ENCODE peak calls at places on chromosomes 16 and 17, in four cellular contexts. One of them, this sample, is unnamed.

GRCh38 chr16:85428168-85428898 is 184.8 kb upstream of the GSE1 start:
- DNase-seq in fibroblast of pulmonary artery: peak
- DNase-seq in AG04450: no peak
- DNase-seq in CD8-positive, alpha-beta T cell: peak
- DNase-seq in this sample: peak

GRCh38 chr17:50659220-50659619 is 24.5 kb downstream of the ABCC3 start:
- DNase-seq in fibroblast of pulmonary artery: no peak
- DNase-seq in AG04450: no peak
- DNase-seq in CD8-positive, alpha-beta T cell: no peak
- DNase-seq in this sample: no peak

GRCh38 chr17:58231644-58232043 is 6.7 kb upstream of the LPO start:
- DNase-seq in fibroblast of pulmonary artery: no peak
- DNase-seq in AG04450: no peak
- DNase-seq in CD8-positive, alpha-beta T cell: no peak
- DNase-seq in this sample: no peak

GRCh38 chr16:2386990-2387389 is 42.3 kb upstream of the CCNF start:
- DNase-seq in fibroblast of pulmonary artery: no peak
- DNase-seq in AG04450: no peak
- DNase-seq in CD8-positive, alpha-beta T cell: no peak
- DNase-seq in this sample: no peak

GRCh38 chr17:73546770-73547345 is 97.4 kb downstream of the SDK2 start:
- DNase-seq in fibroblast of pulmonary artery: no peak
- DNase-seq in AG04450: no peak
- DNase-seq in CD8-positive, alpha-beta T cell: peak
- DNase-seq in this sample: no peak

GRCh38 chr17:63116967-63117366 is 150.9 kb downstream of the TANC2 start:
- DNase-seq in fibroblast of pulmonary artery: peak
- DNase-seq in AG04450: no peak
- DNase-seq in CD8-positive, alpha-beta T cell: no peak
- DNase-seq in this sample: peak

GRCh38 chr16:73060216-73060615 is 12.3 kb upstream of the ZFHX3 start:
- DNase-seq in fibroblast of pulmonary artery: no peak
- DNase-seq in AG04450: no peak
- DNase-seq in CD8-positive, alpha-beta T cell: no peak
- DNase-seq in this sample: no peak

GRCh38 chr16:4415538-4416199 is 727 bp downstream of the CORO7 start:
- DNase-seq in fibroblast of pulmonary artery: no peak
- DNase-seq in AG04450: no peak
- DNase-seq in CD8-positive, alpha-beta T cell: peak
- DNase-seq in this sample: peak

GRCh38 chr16:72203401-72203800 is 31.4 kb upstream of the PMFBP1 start:
- DNase-seq in fibroblast of pulmonary artery: peak
- DNase-seq in AG04450: no peak
- DNase-seq in CD8-positive, alpha-beta T cell: no peak
- DNase-seq in this sample: no peak

GRCh38 chr16:57622361-57623250 is 5.8 kb upstream of the ADGRG1 start:
- DNase-seq in fibroblast of pulmonary artery: no peak
- DNase-seq in AG04450: no peak
- DNase-seq in CD8-positive, alpha-beta T cell: no peak
- DNase-seq in this sample: no peak

GRCh38 chr17:73226556-73227172 is 33.8 kb downstream of the COG1 start:
- DNase-seq in fibroblast of pulmonary artery: peak
- DNase-seq in AG04450: no peak
- DNase-seq in CD8-positive, alpha-beta T cell: no peak
- DNase-seq in this sample: no peak

GRCh38 chr16:19011169-19011731 is 27.5 kb downstream of the TMC7 start:
- DNase-seq in fibroblast of pulmonary artery: no peak
- DNase-seq in AG04450: no peak
- DNase-seq in CD8-positive, alpha-beta T cell: no peak
- DNase-seq in this sample: no peak

GRCh38 chr16:75105306-75106061 is 11.1 kb downstream of the LDHD start:
- DNase-seq in fibroblast of pulmonary artery: peak
- DNase-seq in AG04450: peak
- DNase-seq in CD8-positive, alpha-beta T cell: no peak
- DNase-seq in this sample: peak

GRCh38 chr17:18229254-18229653 is 3.8 kb downstream of the LLGL1 start:
- DNase-seq in fibroblast of pulmonary artery: no peak
- DNase-seq in AG04450: no peak
- DNase-seq in CD8-positive, alpha-beta T cell: no peak
- DNase-seq in this sample: no peak

DNA sequence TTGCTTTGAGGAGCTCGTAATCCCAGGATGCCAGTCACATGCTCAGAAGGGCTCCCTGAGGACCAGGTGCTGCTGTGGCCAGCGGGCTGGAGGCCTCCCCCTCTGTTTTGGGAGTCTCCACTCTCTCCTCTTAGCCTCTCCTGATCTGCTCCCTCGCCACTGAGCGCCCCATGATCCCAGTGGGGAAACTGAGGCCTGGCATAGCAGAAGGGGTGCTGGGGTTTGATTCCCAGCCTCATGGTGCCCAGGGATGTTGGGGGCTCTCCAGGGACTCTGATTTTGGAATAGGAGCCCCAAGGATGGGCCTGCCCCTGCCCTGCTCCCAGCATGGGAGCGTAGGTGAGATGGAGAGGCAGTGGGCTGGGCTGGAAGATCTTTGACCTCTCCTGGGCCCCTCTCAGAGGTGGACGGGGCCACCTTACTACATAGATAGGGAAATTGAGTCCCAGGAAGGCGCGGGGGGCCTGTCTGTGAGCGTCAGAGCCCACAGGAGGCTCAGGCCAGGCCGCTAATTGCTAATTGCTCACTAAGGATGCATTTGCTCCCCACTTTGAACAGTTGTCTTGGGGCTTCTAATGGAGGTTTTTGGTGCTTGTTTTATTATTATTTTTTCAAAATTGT is 525 bp upstream of the ADCY7 start:
- DNase-seq in fibroblast of pulmonary artery: no peak
- DNase-seq in AG04450: no peak
- DNase-seq in CD8-positive, alpha-beta T cell: no peak
- DNase-seq in this sample: no peak
- H3K4me3 ChIP-seq in fibroblast of pulmonary artery: peak
- H3K4me3 ChIP-seq in AG04450: peak
- H3K4me3 ChIP-seq in CD8-positive, alpha-beta T cell: peak
- H3K4me3 ChIP-seq in this sample: no peak

DNA sequence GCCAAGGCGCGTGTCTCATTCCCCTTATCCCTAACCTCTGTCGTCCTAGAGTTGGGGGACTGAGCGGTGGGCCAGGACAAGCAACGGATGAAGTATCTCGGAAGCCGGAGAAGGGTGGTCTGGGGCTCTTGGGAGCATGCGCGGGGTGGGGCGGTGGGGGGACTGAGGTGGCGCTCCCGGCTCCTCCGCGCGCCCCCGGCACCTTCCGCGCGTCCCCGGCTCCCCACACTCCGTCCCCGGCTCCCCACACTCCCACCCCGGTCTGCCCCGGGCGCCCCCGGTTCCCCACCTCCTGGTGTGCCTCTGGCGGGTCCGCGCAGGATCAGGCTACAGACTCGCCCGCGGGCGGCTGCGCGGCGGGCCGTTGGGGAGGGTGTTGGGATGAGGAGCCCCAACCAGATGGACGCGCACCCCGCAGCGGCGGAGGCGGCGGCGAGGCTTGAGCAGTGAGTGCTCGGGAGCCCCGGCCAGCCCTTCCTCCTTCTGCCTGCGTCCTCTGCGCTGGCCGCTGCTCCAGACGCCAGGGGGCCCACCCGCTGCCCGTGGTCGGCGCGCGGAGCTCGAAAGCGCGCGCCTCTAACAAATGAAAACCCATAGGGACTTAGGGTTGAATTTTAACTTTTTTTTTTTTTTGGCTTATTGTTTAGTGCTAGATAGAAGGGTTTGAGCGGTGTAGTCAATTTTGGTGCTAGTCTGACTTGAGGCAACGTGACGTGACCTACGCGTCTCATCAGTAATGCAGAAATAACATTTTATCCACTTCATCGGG is 5.6 kb upstream of the CRYM start:
- DNase-seq in fibroblast of pulmonary artery: peak
- DNase-seq in AG04450: no peak
- DNase-seq in CD8-positive, alpha-beta T cell: no peak
- DNase-seq in this sample: no peak
- TF ChIP-seq CTCF in fibroblast of pulmonary artery: peak
- TF ChIP-seq CTCF in AG04450: peak
- TF ChIP-seq CTCF in CD8-positive, alpha-beta T cell: no peak
- TF ChIP-seq CTCF in this sample: no peak

GRCh38 chr17:27559996-27560481 is 70.9 kb upstream of the LGALS9 start:
- DNase-seq in fibroblast of pulmonary artery: peak
- DNase-seq in AG04450: peak
- DNase-seq in CD8-positive, alpha-beta T cell: no peak
- DNase-seq in this sample: no peak
- H3K4me3 ChIP-seq in fibroblast of pulmonary artery: peak
- H3K4me3 ChIP-seq in AG04450: peak
- H3K4me3 ChIP-seq in CD8-positive, alpha-beta T cell: no peak
- H3K4me3 ChIP-seq in this sample: no peak

DNA sequence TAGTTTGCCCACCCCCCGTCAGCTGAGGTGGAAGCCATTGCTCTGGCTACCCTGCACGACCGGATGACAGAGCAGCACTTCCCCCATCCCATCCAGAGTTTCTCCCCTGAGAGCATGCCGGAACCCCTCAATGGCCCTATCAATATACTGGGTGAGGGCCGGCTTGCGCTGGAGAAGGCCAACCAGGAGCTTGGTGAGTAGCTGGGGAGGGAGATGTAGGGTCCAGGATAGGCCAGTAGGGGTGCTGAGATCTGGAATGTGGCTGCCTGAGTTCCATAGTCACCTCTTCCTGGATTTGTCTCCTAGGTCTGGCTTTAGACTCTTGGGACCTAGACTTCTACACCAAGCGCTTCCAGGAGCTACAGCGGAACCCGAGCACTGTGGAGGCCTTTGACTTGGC is 6.4 kb downstream of the PFAS start:
- DNase-seq in fibroblast of pulmonary artery: no peak
- DNase-seq in AG04450: no peak
- DNase-seq in CD8-positive, alpha-beta T cell: no peak
- DNase-seq in this sample: no peak
- TF ChIP-seq CTCF in fibroblast of pulmonary artery: peak
- TF ChIP-seq CTCF in AG04450: peak
- TF ChIP-seq CTCF in CD8-positive, alpha-beta T cell: no peak
- TF ChIP-seq CTCF in this sample: no peak